ENCODE peak calls at places on chromosomes 3 and 15, in four cellular contexts. E is brain microvascular endothelial cell, C is IMR-90, F is adrenal gland. Y is an unnamed sample.

GRCh38 chr3:23629181-23629893 is 176.4 kb upstream of the UBE2E1 start:
- DNase-seq in E (peak), F (peak), C (peak), Y (peak)

GRCh38 chr3:83248454-83248853 is 1487.0 kb upstream of the GBE1 start:
- DNase-seq in F (no peak), C (no peak), E (no peak), Y (no peak)

GRCh38 chr15:88288206-88288605 is 31.7 kb upstream of the NTRK3 start:
- DNase-seq in F (no peak), C (no peak), E (no peak), Y (no peak)

GRCh38 chr15:74468341-74469032 is 7.5 kb upstream of the UBL7 start:
- DNase-seq in E (no peak), F (no peak), C (no peak), Y (no peak)

GRCh38 chr3:52779411-52780297 is 2.3 kb downstream of the ITIH1 start:
- DNase-seq in F (no peak), C (no peak), E (no peak), Y (no peak)

GRCh38 chr3:16311960-16312451 is 47.0 kb downstream of the OXNAD1 start:
- DNase-seq in E (no peak), C (no peak), F (no peak), Y (no peak)

GRCh38 chr3:14209596-14210280 is 31.1 kb downstream of the LSM3 start:
- DNase-seq in F (no peak), C (peak), E (no peak), Y (no peak)

GRCh38 chr3:81242871-81243270 is 518.6 kb downstream of the GBE1 start:
- DNase-seq in C (peak), F (no peak), E (no peak), Y (no peak)

GRCh38 chr15:69869881-69870465 is 227.7 kb downstream of the TLE3 start:
- DNase-seq in F (no peak), C (no peak), E (no peak), Y (no peak)

GRCh38 chr15:39468341-39468740 is 112.5 kb upstream of the THBS1 start:
- DNase-seq in E (no peak), F (peak), C (no peak), Y (peak)

GRCh38 chr3:14148041-14148985 is 23.5 kb downstream of the TMEM43 start:
- DNase-seq in E (no peak), C (no peak), F (no peak), Y (peak)

GRCh38 chr3:184590795-184591194 is 29.2 kb downstream of the EPHB3 start:
- DNase-seq in C (no peak), F (no peak), E (no peak), Y (no peak)

GRCh38 chr15:49865925-49866757 is 245.3 kb downstream of the DTWD1 start:
- DNase-seq in C (no peak), F (no peak), E (no peak), Y (no peak)

GRCh38 chr15:100439566-100439965 is 89.2 kb downstream of the CERS3 start:
- DNase-seq in F (no peak), E (no peak), C (no peak), Y (no peak)

GRCh38 chr3:155252535-155252934 is 40.9 kb downstream of the STRIT1 start:
- DNase-seq in F (no peak), C (peak), E (peak), Y (no peak)

GRCh38 chr15:85622432-85622831 is 172.3 kb downstream of the KLHL25 start:
- DNase-seq in C (peak), E (no peak), F (no peak), Y (no peak)

GRCh38 chr15:98853161-98853560 is 154.4 kb downstream of the PGPEP1L start:
- DNase-seq in C (peak), E (peak), F (peak), Y (peak)

GRCh38 chr3:108085821-108086350 is 4.9 kb downstream of the CD47 start:
- DNase-seq in F (no peak), C (peak), E (no peak), Y (no peak)

GRCh38 chr15:43251185-43251862 is 15.4 kb downstream of the TGM5 start:
- DNase-seq in E (no peak), F (no peak), C (no peak), Y (no peak)

GRCh38 chr3:186760141-186760813 is 23.1 kb upstream of the EIF4A2 start:
- DNase-seq in F (no peak), E (no peak), C (no peak), Y (no peak)

GRCh38 chr3:117874028-117874765 is 1160.4 kb downstream of the IGSF11 start:
- DNase-seq in E (no peak), C (peak), F (no peak), Y (no peak)

GRCh38 chr3:64915778-64916177 is 228.0 kb upstream of the ADAMTS9 start:
- DNase-seq in C (peak), F (no peak), E (peak), Y (no peak)

GRCh38 chr3:53709256-53709655 is 137.0 kb downstream of the CHDH start:
- DNase-seq in E (no peak), F (no peak), C (no peak), Y (no peak)

GRCh38 chr3:132399054-132399929 is 18.0 kb upstream of the DNAJC13 start:
- DNase-seq in C (peak), E (peak), F (peak), Y (peak)

GRCh38 chr3:110314512-110315114 is 757.0 kb upstream of the NECTIN3 start:
- DNase-seq in F (peak), E (peak), C (peak), Y (peak)

GRCh38 chr3:111768571-111769100 is 90.4 kb upstream of the PHLDB2 start:
- DNase-seq in E (peak), C (peak), F (no peak), Y (no peak)

GRCh38 chr3:124791639-124792111 is 61.4 kb downstream of the UMPS start:
- DNase-seq in E (peak), C (peak), F (no peak), Y (no peak)

GRCh38 chr3:12675115-12675810 is 11.3 kb upstream of the RAF1 start:
- DNase-seq in E (no peak), F (no peak), C (no peak), Y (no peak)

GRCh38 chr15:68885070-68885469 is 45.3 kb upstream of the SPESP1 start:
- DNase-seq in F (peak), C (peak), E (peak), Y (no peak)

GRCh38 chr3:25677121-25677520 is 12.4 kb upstream of the TOP2B start:
- DNase-seq in E (no peak), F (no peak), C (no peak), Y (no peak)

GRCh38 chr15:98754283-98755022 is 106.1 kb downstream of the IGF1R start:
- DNase-seq in F (peak), C (peak), E (no peak), Y (no peak)

GRCh38 chr3:12994357-12994606 is 78.9 kb downstream of the IQSEC1 start:
- DNase-seq in F (peak), E (no peak), C (no peak), Y (peak)

GRCh38 chr3:30657914-30658313 is 51.5 kb downstream of the TGFBR2 start:
- DNase-seq in F (no peak), E (no peak), C (peak), Y (no peak)

GRCh38 chr3:124951511-124952390 is 17.2 kb upstream of the MUC13 start:
- DNase-seq in C (peak), E (peak), F (peak), Y (no peak)

GRCh38 chr3:14077310-14077709 is 47.4 kb downstream of the CHCHD4 start:
- DNase-seq in E (no peak), F (no peak), C (no peak), Y (no peak)

GRCh38 chr3:127486337-127486944 is 104.1 kb downstream of the TPRA1 start:
- DNase-seq in C (no peak), E (no peak), F (peak), Y (no peak)

GRCh38 chr15:69666441-69666882 is 213.8 kb downstream of the RPLP1 start:
- DNase-seq in C (peak), E (peak), F (peak), Y (no peak)

GRCh38 chr3:87272718-87273337 is 3.6 kb downstream of the POU1F1 start:
- DNase-seq in C (no peak), F (no peak), E (no peak), Y (no peak)

DNA sequence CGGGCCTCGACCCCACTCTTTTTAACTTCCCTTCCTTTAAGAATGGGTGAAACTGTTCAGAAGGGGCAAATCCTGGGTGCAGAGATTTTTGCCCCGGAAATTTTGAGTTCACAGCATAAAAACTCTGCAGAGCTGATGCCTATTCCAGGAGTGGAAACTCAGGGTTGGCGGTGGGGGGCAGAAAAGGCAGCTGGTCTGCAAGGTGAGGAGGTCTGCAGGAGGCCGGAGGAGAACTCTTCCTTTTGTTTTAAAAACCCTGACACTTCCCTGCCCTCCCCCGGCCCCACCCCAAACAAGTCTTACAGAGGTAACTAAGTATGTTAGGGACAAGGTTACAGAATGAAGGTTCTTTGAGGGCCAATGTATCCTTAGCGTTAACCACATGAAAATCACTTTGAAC is 276.5 kb upstream of the NR2F2 start:
- DNase-seq in E (no peak), C (no peak), F (no peak), Y (no peak)
- H3K4me3 ChIP-seq in E (no peak), C (no peak), F (no peak), Y (no peak)

DNA sequence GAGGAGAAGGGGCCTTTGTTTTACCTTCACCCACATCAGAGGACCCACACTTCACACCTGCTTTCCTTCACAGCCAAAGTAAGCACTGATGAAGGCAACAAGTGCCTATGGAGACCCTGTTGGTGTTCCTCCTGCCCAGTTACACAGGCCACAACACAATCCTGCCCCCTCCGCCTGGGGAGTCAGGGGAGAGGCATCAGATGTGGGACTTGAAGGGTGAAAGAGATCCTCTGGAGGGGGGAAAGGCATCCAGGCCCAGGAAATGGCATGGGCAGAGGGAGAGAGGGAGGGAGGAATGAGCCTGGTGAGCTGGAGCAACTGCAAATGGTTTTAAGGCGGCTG is 1.3 kb downstream of the CIB2 start:
- DNase-seq in C (no peak), F (no peak), E (no peak), Y (no peak)
- H3K4me3 ChIP-seq in C (no peak), F (no peak), E (no peak), Y (no peak)

GRCh38 chr15:101488300-101489164 is 975 bp downstream of the PCSK6 start:
- DNase-seq in C (no peak), F (no peak), E (no peak), Y (no peak)
- H3K4me3 ChIP-seq in C (no peak), F (no peak), E (no peak), Y (no peak)

GRCh38 chr15:60009124-60009523 is 5.0 kb downstream of the FOXB1 start:
- DNase-seq in E (no peak), C (no peak), F (no peak), Y (no peak)
- H3K4me3 ChIP-seq in E (no peak), C (no peak), F (no peak), Y (no peak)

DNA sequence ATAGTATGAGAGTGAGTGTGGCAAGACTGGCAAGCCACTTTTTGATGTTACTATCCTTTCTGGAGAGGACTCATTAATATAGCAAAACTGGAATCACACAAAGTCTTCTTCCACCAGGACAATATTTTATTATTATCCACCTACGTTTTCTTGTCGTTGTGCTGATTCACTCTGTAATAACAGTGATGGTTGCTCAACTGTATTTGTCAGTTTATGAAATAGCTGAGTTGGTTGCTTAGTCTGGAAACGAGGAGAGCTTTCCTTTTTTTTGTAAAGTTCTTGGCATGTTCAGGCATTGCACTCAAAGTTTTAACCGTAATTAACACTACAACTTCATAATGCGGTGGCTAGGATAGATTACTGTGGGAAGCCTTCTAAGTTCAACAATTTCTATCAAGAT is 131.2 kb downstream of the RAP2B start:
- DNase-seq in F (no peak), E (peak), C (peak), Y (no peak)
- H3K4me3 ChIP-seq in F (no peak), E (no peak), C (peak), Y (no peak)

DNA sequence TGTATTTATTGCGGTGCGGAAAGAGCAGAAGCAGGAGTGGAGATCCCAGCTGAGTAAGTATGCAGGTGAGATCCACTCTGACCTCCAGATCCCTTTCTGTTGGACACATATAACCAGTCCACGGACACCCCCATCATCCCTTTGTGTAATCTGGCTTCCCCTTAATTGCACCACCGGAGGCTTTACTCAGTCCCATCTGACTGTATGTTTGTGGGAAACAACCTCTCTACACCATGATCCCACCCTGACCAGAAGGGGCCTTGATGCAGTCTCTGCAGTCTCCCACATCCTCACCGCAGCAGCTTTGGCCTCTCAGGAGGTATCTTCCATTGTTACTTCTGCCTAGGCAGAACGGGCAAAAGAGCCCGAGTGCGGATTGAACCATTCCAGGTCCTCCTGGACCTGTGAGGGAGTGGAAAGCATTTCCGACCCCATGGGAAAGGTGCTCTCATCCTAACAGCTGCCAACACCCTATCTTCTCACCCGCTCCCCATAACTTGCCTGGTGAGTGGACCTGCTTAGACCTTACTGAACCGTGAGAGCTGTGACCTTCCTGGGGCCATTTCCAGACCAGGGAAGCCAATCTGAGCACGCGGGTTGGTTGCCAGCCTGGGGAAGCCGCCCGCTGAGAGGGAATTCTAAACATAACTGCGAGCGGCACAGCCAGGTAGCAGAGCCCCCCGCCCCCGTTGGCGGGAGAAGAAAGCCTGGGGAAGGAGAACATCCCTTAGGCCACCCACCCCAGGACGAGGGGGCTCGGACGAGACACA is 1.1 kb downstream of the SLCO2A1 start:
- DNase-seq in F (no peak), C (no peak), E (no peak), Y (no peak)
- H3K4me3 ChIP-seq in F (no peak), C (peak), E (peak), Y (no peak)

DNA sequence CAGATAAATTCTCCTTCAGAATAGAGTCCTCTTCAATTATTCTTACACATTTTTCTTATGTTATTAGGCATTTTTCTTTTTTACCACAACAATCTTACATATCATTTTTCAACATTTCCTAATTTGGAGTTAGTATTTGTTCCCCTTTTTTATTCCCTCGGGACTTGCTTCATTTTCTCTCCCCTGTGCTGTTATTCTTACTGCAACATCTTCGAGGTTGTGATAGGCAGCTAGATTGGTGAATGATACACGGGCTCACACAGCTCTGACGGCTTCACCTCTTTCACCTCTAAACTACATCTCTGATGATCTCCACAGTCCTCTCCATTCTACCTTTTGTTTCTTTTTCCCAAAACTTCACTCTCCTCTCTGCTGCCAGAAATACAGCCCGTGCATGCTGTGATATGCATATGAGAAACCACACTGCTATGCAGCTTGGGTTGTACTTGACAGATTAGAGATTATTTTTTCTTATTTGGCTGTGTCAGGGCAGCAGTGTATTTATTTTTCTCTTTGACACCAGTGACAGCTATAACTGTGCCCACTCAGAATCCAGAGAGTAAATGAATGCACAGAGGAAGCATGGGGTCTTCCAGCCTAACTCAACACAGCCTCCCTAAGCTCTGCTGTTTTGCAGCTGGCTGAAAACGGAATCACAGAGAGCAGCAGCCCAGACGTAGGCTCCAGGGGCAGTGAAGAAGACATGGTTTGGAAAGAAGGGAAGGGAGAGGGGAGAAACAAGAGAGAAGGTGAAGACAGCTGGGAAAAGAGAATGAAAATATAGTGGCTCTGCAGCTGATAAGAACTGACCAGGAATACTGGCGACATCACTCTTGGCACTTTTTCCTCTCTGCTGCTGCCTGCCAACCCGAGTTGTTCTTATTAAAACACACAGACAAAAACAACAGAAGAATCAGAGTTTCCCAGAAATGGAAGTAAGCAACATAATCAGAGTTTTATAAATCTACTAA is 61.8 kb downstream of the SLC9A9 start:
- DNase-seq in E (peak), F (peak), C (peak), Y (peak)
- H3K4me3 ChIP-seq in E (no peak), F (no peak), C (no peak), Y (no peak)

DNA sequence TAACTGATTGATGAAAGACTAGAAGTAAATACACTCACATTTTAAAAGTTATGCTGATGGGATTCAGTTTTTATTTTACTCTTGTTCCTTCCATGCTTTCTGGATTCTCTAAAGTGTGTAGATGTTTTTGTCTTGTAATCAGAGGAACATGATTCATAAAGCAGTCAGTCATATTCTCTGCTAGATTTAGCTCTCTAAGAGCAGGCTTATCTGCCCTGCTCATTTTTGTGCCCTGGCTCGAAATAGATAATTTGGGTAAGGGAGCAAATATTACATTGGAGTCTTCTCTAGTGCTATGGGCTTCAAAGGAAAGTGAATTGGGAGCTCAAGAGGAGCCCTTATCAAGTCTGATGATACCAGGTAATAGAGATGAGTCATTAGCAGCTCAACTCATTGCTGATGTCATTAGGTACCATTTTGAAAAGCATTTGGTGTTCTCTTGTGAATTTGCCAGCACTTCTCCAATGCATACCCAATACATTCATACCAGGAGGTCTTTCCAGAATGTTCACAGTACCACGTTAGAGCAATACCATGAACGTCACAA is 27.7 kb downstream of the SACM1L start:
- DNase-seq in C (peak), F (no peak), E (peak), Y (no peak)
- H3K4me3 ChIP-seq in C (no peak), F (no peak), E (no peak), Y (no peak)

GRCh38 chr15:92801412-92801773 is 98.7 kb upstream of the CHD2 start:
- DNase-seq in E (peak), C (peak), F (no peak), Y (no peak)
- H3K4me3 ChIP-seq in E (no peak), C (no peak), F (no peak), Y (no peak)